ENCODE peak calls at places on chromosomes 2 and 18, in seven cellular contexts. One of them, this sample, is unnamed.

GRCh38 chr18:67354091-67354490 is 162.4 kb downstream of the DSEL start:
- DNase-seq in SK-N-SH: peak
- DNase-seq in fibroblast of lung: no peak
- DNase-seq in spleen: no peak
- DNase-seq in thyroid gland: no peak
- DNase-seq in sigmoid colon: no peak
- DNase-seq in adrenal gland: no peak
- DNase-seq in this sample: no peak

GRCh38 chr2:74383254-74383653 is 3.1 kb upstream of the DCTN1 start:
- DNase-seq in SK-N-SH: no peak
- DNase-seq in fibroblast of lung: peak
- DNase-seq in spleen: no peak
- DNase-seq in thyroid gland: no peak
- DNase-seq in sigmoid colon: no peak
- DNase-seq in adrenal gland: no peak
- DNase-seq in this sample: peak

GRCh38 chr2:68908392-68908970 is 37.3 kb upstream of the BMP10 start:
- DNase-seq in SK-N-SH: no peak
- DNase-seq in fibroblast of lung: peak
- DNase-seq in spleen: peak
- DNase-seq in thyroid gland: peak
- DNase-seq in sigmoid colon: peak
- DNase-seq in adrenal gland: peak
- DNase-seq in this sample: peak

GRCh38 chr2:168798076-168798887 is 4.2 kb upstream of the NOSTRIN start:
- DNase-seq in SK-N-SH: no peak
- DNase-seq in fibroblast of lung: no peak
- DNase-seq in spleen: no peak
- DNase-seq in thyroid gland: no peak
- DNase-seq in sigmoid colon: no peak
- DNase-seq in adrenal gland: peak
- DNase-seq in this sample: no peak

GRCh38 chr2:157326683-157327082 is 1.1 kb upstream of the ERMN start:
- DNase-seq in SK-N-SH: no peak
- DNase-seq in fibroblast of lung: no peak
- DNase-seq in spleen: no peak
- DNase-seq in thyroid gland: no peak
- DNase-seq in sigmoid colon: no peak
- DNase-seq in adrenal gland: no peak
- DNase-seq in this sample: no peak

GRCh38 chr2:43224571-43225092 is 1.8 kb downstream of the ZFP36L2 start:
- DNase-seq in SK-N-SH: peak
- DNase-seq in fibroblast of lung: peak
- DNase-seq in spleen: peak
- DNase-seq in thyroid gland: peak
- DNase-seq in sigmoid colon: peak
- DNase-seq in adrenal gland: no peak
- DNase-seq in this sample: peak

GRCh38 chr2:74419345-74419744 is 2.1 kb downstream of the C2orf81 start:
- DNase-seq in SK-N-SH: no peak
- DNase-seq in fibroblast of lung: no peak
- DNase-seq in spleen: no peak
- DNase-seq in thyroid gland: no peak
- DNase-seq in sigmoid colon: no peak
- DNase-seq in adrenal gland: no peak
- DNase-seq in this sample: no peak

GRCh38 chr2:64866797-64867196 is 122.4 kb upstream of the SLC1A4 start:
- DNase-seq in SK-N-SH: no peak
- DNase-seq in fibroblast of lung: peak
- DNase-seq in spleen: no peak
- DNase-seq in thyroid gland: no peak
- DNase-seq in sigmoid colon: no peak
- DNase-seq in adrenal gland: no peak
- DNase-seq in this sample: no peak

GRCh38 chr2:45739796-45740485 is 88.5 kb downstream of the PRKCE start:
- DNase-seq in SK-N-SH: no peak
- DNase-seq in fibroblast of lung: no peak
- DNase-seq in spleen: no peak
- DNase-seq in thyroid gland: no peak
- DNase-seq in sigmoid colon: no peak
- DNase-seq in adrenal gland: no peak
- DNase-seq in this sample: no peak

GRCh38 chr2:237465515-237466227 is 21.4 kb upstream of the MLPH start:
- DNase-seq in SK-N-SH: no peak
- DNase-seq in fibroblast of lung: peak
- DNase-seq in spleen: no peak
- DNase-seq in thyroid gland: no peak
- DNase-seq in sigmoid colon: no peak
- DNase-seq in adrenal gland: no peak
- DNase-seq in this sample: no peak

GRCh38 chr2:100643906-100644501 is 81.2 kb downstream of the PDCL3 start:
- DNase-seq in SK-N-SH: no peak
- DNase-seq in fibroblast of lung: no peak
- DNase-seq in spleen: no peak
- DNase-seq in thyroid gland: no peak
- DNase-seq in sigmoid colon: no peak
- DNase-seq in adrenal gland: no peak
- DNase-seq in this sample: no peak

GRCh38 chr2:20052872-20053281 is 1.4 kb upstream of the LAPTM4A start:
- DNase-seq in SK-N-SH: peak
- DNase-seq in fibroblast of lung: peak
- DNase-seq in spleen: no peak
- DNase-seq in thyroid gland: peak
- DNase-seq in sigmoid colon: peak
- DNase-seq in adrenal gland: no peak
- DNase-seq in this sample: peak

DNA sequence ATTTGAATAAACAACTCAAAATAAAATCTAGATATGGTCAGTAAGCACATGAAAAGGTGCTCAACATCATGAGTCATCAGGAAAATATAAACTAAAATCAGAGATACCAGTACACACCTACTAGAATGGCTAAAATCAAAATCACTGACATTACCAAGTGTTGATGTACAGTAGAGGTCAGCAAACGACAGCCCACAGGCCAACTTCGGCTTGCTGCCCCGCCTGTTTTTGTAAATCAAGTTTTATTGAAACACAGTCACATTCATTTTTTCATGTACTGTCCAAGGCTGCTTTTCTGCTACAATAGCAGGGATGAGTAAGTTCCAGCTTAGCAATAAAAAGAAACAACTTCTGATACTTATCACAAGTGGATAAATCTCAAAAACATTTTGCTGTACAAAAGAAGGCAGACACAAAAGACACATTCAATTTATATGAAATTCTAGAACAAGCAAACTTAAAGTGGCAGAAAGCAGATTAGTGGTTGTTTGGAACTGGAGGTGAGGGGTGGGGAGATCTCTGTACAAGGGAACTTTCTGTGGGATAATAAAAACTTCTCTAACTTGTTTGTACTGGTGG is 32.1 kb downstream of the TRAK2 start:
- DNase-seq in SK-N-SH: no peak
- DNase-seq in fibroblast of lung: no peak
- DNase-seq in spleen: no peak
- DNase-seq in thyroid gland: no peak
- DNase-seq in sigmoid colon: no peak
- DNase-seq in adrenal gland: no peak
- DNase-seq in this sample: no peak
- TF ChIP-seq CTCF in SK-N-SH: peak
- TF ChIP-seq CTCF in fibroblast of lung: no peak
- TF ChIP-seq CTCF in spleen: no peak
- TF ChIP-seq CTCF in thyroid gland: no peak
- TF ChIP-seq CTCF in sigmoid colon: no peak
- TF ChIP-seq CTCF in adrenal gland: peak
- TF ChIP-seq CTCF in this sample: no peak

GRCh38 chr2:118186110-118186857 is 98.0 kb downstream of the INSIG2 start:
- DNase-seq in SK-N-SH: peak
- DNase-seq in fibroblast of lung: peak
- DNase-seq in spleen: peak
- DNase-seq in thyroid gland: peak
- DNase-seq in sigmoid colon: peak
- DNase-seq in adrenal gland: peak
- DNase-seq in this sample: peak
- TF ChIP-seq CTCF in SK-N-SH: no peak
- TF ChIP-seq CTCF in fibroblast of lung: peak
- TF ChIP-seq CTCF in spleen: peak
- TF ChIP-seq CTCF in thyroid gland: no peak
- TF ChIP-seq CTCF in sigmoid colon: no peak
- TF ChIP-seq CTCF in adrenal gland: no peak
- TF ChIP-seq CTCF in this sample: no peak

GRCh38 chr2:189024861-189025618 is 50.9 kb downstream of the COL3A1 start:
- DNase-seq in SK-N-SH: no peak
- DNase-seq in fibroblast of lung: no peak
- DNase-seq in spleen: no peak
- DNase-seq in thyroid gland: no peak
- DNase-seq in sigmoid colon: no peak
- DNase-seq in adrenal gland: no peak
- DNase-seq in this sample: no peak
- TF ChIP-seq CTCF in SK-N-SH: peak
- TF ChIP-seq CTCF in fibroblast of lung: peak
- TF ChIP-seq CTCF in spleen: no peak
- TF ChIP-seq CTCF in thyroid gland: no peak
- TF ChIP-seq CTCF in sigmoid colon: no peak
- TF ChIP-seq CTCF in adrenal gland: no peak
- TF ChIP-seq CTCF in this sample: no peak

GRCh38 chr2:79876430-79876829 is 363.6 kb downstream of the CTNNA2 start:
- DNase-seq in SK-N-SH: peak
- DNase-seq in fibroblast of lung: peak
- DNase-seq in spleen: no peak
- DNase-seq in thyroid gland: peak
- DNase-seq in sigmoid colon: no peak
- DNase-seq in adrenal gland: no peak
- DNase-seq in this sample: peak
- TF ChIP-seq CTCF in SK-N-SH: peak
- TF ChIP-seq CTCF in fibroblast of lung: peak
- TF ChIP-seq CTCF in spleen: no peak
- TF ChIP-seq CTCF in thyroid gland: no peak
- TF ChIP-seq CTCF in sigmoid colon: no peak
- TF ChIP-seq CTCF in adrenal gland: no peak
- TF ChIP-seq CTCF in this sample: no peak

DNA sequence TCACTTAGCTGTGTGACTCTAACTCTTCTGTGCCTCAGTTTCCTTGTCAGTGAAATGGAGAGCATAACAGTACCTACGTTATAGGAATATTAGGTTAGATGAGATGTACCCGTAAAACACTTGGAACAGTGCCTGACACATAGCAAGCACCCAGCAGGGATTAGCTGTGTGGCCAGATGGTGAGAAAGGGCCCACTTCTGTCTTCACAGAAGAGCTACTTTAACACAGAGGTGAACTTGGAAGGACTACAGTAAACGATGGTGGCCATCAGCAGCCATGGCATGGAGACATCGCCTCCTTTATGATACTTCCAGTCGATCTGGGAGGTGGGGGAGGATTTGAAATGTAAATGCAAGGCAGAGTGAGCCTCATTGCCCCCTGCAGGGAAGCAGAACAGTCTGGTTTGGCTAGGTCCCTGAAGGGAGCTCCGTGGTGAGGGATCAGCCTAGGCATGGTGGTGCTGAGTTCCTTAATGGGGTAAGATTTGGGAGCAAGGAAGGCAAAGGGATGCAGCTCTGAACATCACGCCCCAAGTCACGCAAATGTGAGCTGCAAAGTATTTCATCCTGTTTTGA is 101.7 kb upstream of the ALPP start:
- DNase-seq in SK-N-SH: no peak
- DNase-seq in fibroblast of lung: no peak
- DNase-seq in spleen: no peak
- DNase-seq in thyroid gland: no peak
- DNase-seq in sigmoid colon: peak
- DNase-seq in adrenal gland: no peak
- DNase-seq in this sample: no peak
- TF ChIP-seq CTCF in SK-N-SH: no peak
- TF ChIP-seq CTCF in fibroblast of lung: no peak
- TF ChIP-seq CTCF in spleen: no peak
- TF ChIP-seq CTCF in thyroid gland: no peak
- TF ChIP-seq CTCF in sigmoid colon: no peak
- TF ChIP-seq CTCF in adrenal gland: no peak
- TF ChIP-seq CTCF in this sample: no peak

DNA sequence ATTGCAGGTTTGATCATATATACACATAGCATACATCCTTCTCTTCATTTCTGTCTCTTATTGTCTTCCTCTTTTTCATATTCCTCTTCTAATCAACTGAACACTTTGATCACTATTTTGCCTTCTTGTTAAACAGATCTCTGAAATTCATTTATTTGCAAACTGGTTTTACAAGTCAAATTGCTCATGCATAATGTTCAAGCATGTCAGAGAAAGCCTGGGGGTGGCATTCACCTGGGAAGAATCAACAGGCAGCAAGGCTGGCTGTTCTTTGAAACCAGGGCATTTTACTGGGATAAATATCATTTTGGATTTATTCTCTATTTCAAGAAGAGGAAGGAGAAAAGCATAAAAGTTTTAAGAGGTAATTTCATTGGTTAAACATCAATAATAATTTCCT is 66.9 kb upstream of the LRATD1 start:
- DNase-seq in SK-N-SH: no peak
- DNase-seq in fibroblast of lung: no peak
- DNase-seq in spleen: no peak
- DNase-seq in thyroid gland: no peak
- DNase-seq in sigmoid colon: no peak
- DNase-seq in adrenal gland: no peak
- DNase-seq in this sample: no peak
- TF ChIP-seq CTCF in SK-N-SH: no peak
- TF ChIP-seq CTCF in fibroblast of lung: no peak
- TF ChIP-seq CTCF in spleen: no peak
- TF ChIP-seq CTCF in thyroid gland: no peak
- TF ChIP-seq CTCF in sigmoid colon: no peak
- TF ChIP-seq CTCF in adrenal gland: no peak
- TF ChIP-seq CTCF in this sample: no peak

GRCh38 chr2:152420923-152421322 is 85.9 kb downstream of the FMNL2 start:
- DNase-seq in SK-N-SH: no peak
- DNase-seq in fibroblast of lung: no peak
- DNase-seq in spleen: no peak
- DNase-seq in thyroid gland: no peak
- DNase-seq in sigmoid colon: no peak
- DNase-seq in adrenal gland: no peak
- DNase-seq in this sample: no peak
- TF ChIP-seq CTCF in SK-N-SH: no peak
- TF ChIP-seq CTCF in fibroblast of lung: no peak
- TF ChIP-seq CTCF in spleen: no peak
- TF ChIP-seq CTCF in thyroid gland: no peak
- TF ChIP-seq CTCF in sigmoid colon: no peak
- TF ChIP-seq CTCF in adrenal gland: no peak
- TF ChIP-seq CTCF in this sample: no peak

GRCh38 chr2:239396881-239397681 is 3.7 kb downstream of the HDAC4 start:
- DNase-seq in SK-N-SH: no peak
- DNase-seq in fibroblast of lung: no peak
- DNase-seq in spleen: no peak
- DNase-seq in thyroid gland: peak
- DNase-seq in sigmoid colon: peak
- DNase-seq in adrenal gland: no peak
- DNase-seq in this sample: peak
- TF ChIP-seq CTCF in SK-N-SH: no peak
- TF ChIP-seq CTCF in fibroblast of lung: no peak
- TF ChIP-seq CTCF in spleen: peak
- TF ChIP-seq CTCF in thyroid gland: no peak
- TF ChIP-seq CTCF in sigmoid colon: no peak
- TF ChIP-seq CTCF in adrenal gland: no peak
- TF ChIP-seq CTCF in this sample: peak

This sample was measured in body of pancreas.